ENCODE peak calls at places on chromosome 11, in ten cellular contexts. One of them, this sample, is unnamed.

GRCh38 chr11:3120071-3120792 is 44.9 kb downstream of the OSBPL5 start:
- DNase-seq in upper lobe of right lung: peak
- DNase-seq in heart right ventricle: no peak
- DNase-seq in mesendoderm: no peak
- DNase-seq in CD8-positive, alpha-beta memory T cell: no peak
- DNase-seq in AG04450: no peak
- DNase-seq in lower lobe of right lung: peak
- DNase-seq in sigmoid colon: peak
- DNase-seq in CD8-positive, alpha-beta T cell: peak
- DNase-seq in brain microvascular endothelial cell: no peak
- DNase-seq in this sample: no peak

GRCh38 chr11:27462543-27462942 is 10.0 kb downstream of the LGR4 start:
- DNase-seq in AG04450: no peak
- DNase-seq in brain microvascular endothelial cell: peak
- DNase-seq in sigmoid colon: no peak
- DNase-seq in CD8-positive, alpha-beta T cell: no peak
- DNase-seq in heart right ventricle: no peak
- DNase-seq in mesendoderm: no peak
- DNase-seq in CD8-positive, alpha-beta memory T cell: no peak
- DNase-seq in lower lobe of right lung: no peak
- DNase-seq in upper lobe of right lung: no peak
- DNase-seq in this sample: no peak

GRCh38 chr11:105732611-105733010 is 122.7 kb downstream of the GRIA4 start:
- DNase-seq in CD8-positive, alpha-beta T cell: no peak
- DNase-seq in upper lobe of right lung: no peak
- DNase-seq in CD8-positive, alpha-beta memory T cell: no peak
- DNase-seq in sigmoid colon: no peak
- DNase-seq in brain microvascular endothelial cell: no peak
- DNase-seq in heart right ventricle: no peak
- DNase-seq in mesendoderm: no peak
- DNase-seq in lower lobe of right lung: no peak
- DNase-seq in AG04450: no peak
- DNase-seq in this sample: no peak

GRCh38 chr11:120471131-120471530 is 40.4 kb upstream of the GRIK4 start:
- DNase-seq in AG04450: peak
- DNase-seq in mesendoderm: no peak
- DNase-seq in upper lobe of right lung: no peak
- DNase-seq in lower lobe of right lung: no peak
- DNase-seq in sigmoid colon: no peak
- DNase-seq in CD8-positive, alpha-beta memory T cell: no peak
- DNase-seq in CD8-positive, alpha-beta T cell: no peak
- DNase-seq in heart right ventricle: no peak
- DNase-seq in brain microvascular endothelial cell: peak
- DNase-seq in this sample: no peak

GRCh38 chr11:72937439-72937838 is 123.2 kb downstream of the ATG16L2 start:
- DNase-seq in heart right ventricle: no peak
- DNase-seq in lower lobe of right lung: no peak
- DNase-seq in AG04450: no peak
- DNase-seq in mesendoderm: no peak
- DNase-seq in upper lobe of right lung: no peak
- DNase-seq in brain microvascular endothelial cell: no peak
- DNase-seq in sigmoid colon: no peak
- DNase-seq in CD8-positive, alpha-beta memory T cell: no peak
- DNase-seq in CD8-positive, alpha-beta T cell: no peak
- DNase-seq in this sample: no peak

GRCh38 chr11:107591098-107591445 is at the start of gene ELMOD1:
- DNase-seq in sigmoid colon: peak
- DNase-seq in CD8-positive, alpha-beta memory T cell: peak
- DNase-seq in brain microvascular endothelial cell: peak
- DNase-seq in lower lobe of right lung: peak
- DNase-seq in AG04450: no peak
- DNase-seq in upper lobe of right lung: peak
- DNase-seq in mesendoderm: peak
- DNase-seq in heart right ventricle: peak
- DNase-seq in CD8-positive, alpha-beta T cell: peak
- DNase-seq in this sample: no peak

GRCh38 chr11:12119502-12119901 is 9.1 kb downstream of the MICAL2 start:
- DNase-seq in brain microvascular endothelial cell: no peak
- DNase-seq in heart right ventricle: no peak
- DNase-seq in CD8-positive, alpha-beta T cell: no peak
- DNase-seq in upper lobe of right lung: no peak
- DNase-seq in mesendoderm: no peak
- DNase-seq in CD8-positive, alpha-beta memory T cell: no peak
- DNase-seq in AG04450: no peak
- DNase-seq in sigmoid colon: no peak
- DNase-seq in lower lobe of right lung: no peak
- DNase-seq in this sample: no peak

GRCh38 chr11:6925636-6926207 is 504 bp upstream of the ZNF215 start:
- DNase-seq in sigmoid colon: no peak
- DNase-seq in AG04450: no peak
- DNase-seq in mesendoderm: peak
- DNase-seq in upper lobe of right lung: no peak
- DNase-seq in lower lobe of right lung: no peak
- DNase-seq in heart right ventricle: no peak
- DNase-seq in CD8-positive, alpha-beta memory T cell: no peak
- DNase-seq in CD8-positive, alpha-beta T cell: no peak
- DNase-seq in brain microvascular endothelial cell: no peak
- DNase-seq in this sample: no peak

GRCh38 chr11:6703247-6704063 is 20.3 kb upstream of the MRPL17 start:
- DNase-seq in heart right ventricle: peak
- DNase-seq in brain microvascular endothelial cell: peak
- DNase-seq in AG04450: no peak
- DNase-seq in upper lobe of right lung: no peak
- DNase-seq in CD8-positive, alpha-beta memory T cell: no peak
- DNase-seq in CD8-positive, alpha-beta T cell: no peak
- DNase-seq in mesendoderm: peak
- DNase-seq in lower lobe of right lung: no peak
- DNase-seq in sigmoid colon: no peak
- DNase-seq in this sample: peak

GRCh38 chr11:66626382-66626781 is 10.0 kb downstream of the RBM14 start:
- DNase-seq in heart right ventricle: no peak
- DNase-seq in brain microvascular endothelial cell: no peak
- DNase-seq in mesendoderm: no peak
- DNase-seq in sigmoid colon: no peak
- DNase-seq in lower lobe of right lung: no peak
- DNase-seq in CD8-positive, alpha-beta T cell: no peak
- DNase-seq in upper lobe of right lung: no peak
- DNase-seq in CD8-positive, alpha-beta memory T cell: no peak
- DNase-seq in AG04450: no peak
- DNase-seq in this sample: no peak

GRCh38 chr11:82978422-82979099 is 77.0 kb downstream of the DDIAS start:
- DNase-seq in CD8-positive, alpha-beta memory T cell: no peak
- DNase-seq in upper lobe of right lung: no peak
- DNase-seq in CD8-positive, alpha-beta T cell: no peak
- DNase-seq in sigmoid colon: no peak
- DNase-seq in AG04450: peak
- DNase-seq in mesendoderm: no peak
- DNase-seq in brain microvascular endothelial cell: peak
- DNase-seq in lower lobe of right lung: no peak
- DNase-seq in heart right ventricle: no peak
- DNase-seq in this sample: no peak

GRCh38 chr11:77669848-77670511 is 32.4 kb upstream of the CLNS1A start:
- DNase-seq in heart right ventricle: no peak
- DNase-seq in brain microvascular endothelial cell: peak
- DNase-seq in AG04450: no peak
- DNase-seq in sigmoid colon: no peak
- DNase-seq in CD8-positive, alpha-beta T cell: no peak
- DNase-seq in mesendoderm: no peak
- DNase-seq in CD8-positive, alpha-beta memory T cell: no peak
- DNase-seq in lower lobe of right lung: no peak
- DNase-seq in upper lobe of right lung: no peak
- DNase-seq in this sample: no peak

GRCh38 chr11:113613619-113614018 is 92.5 kb downstream of the TMPRSS5 start:
- DNase-seq in brain microvascular endothelial cell: no peak
- DNase-seq in AG04450: no peak
- DNase-seq in sigmoid colon: no peak
- DNase-seq in CD8-positive, alpha-beta memory T cell: no peak
- DNase-seq in mesendoderm: no peak
- DNase-seq in upper lobe of right lung: no peak
- DNase-seq in CD8-positive, alpha-beta T cell: no peak
- DNase-seq in lower lobe of right lung: no peak
- DNase-seq in heart right ventricle: no peak
- DNase-seq in this sample: no peak

GRCh38 chr11:78946945-78947914 is 372.6 kb upstream of the NARS2 start:
- DNase-seq in sigmoid colon: peak
- DNase-seq in upper lobe of right lung: no peak
- DNase-seq in mesendoderm: no peak
- DNase-seq in brain microvascular endothelial cell: no peak
- DNase-seq in AG04450: no peak
- DNase-seq in CD8-positive, alpha-beta T cell: no peak
- DNase-seq in heart right ventricle: no peak
- DNase-seq in CD8-positive, alpha-beta memory T cell: no peak
- DNase-seq in lower lobe of right lung: no peak
- DNase-seq in this sample: no peak

GRCh38 chr11:119664063-119664572 is 64.9 kb downstream of the NECTIN1 start:
- DNase-seq in lower lobe of right lung: no peak
- DNase-seq in sigmoid colon: no peak
- DNase-seq in AG04450: peak
- DNase-seq in mesendoderm: no peak
- DNase-seq in heart right ventricle: no peak
- DNase-seq in CD8-positive, alpha-beta T cell: no peak
- DNase-seq in brain microvascular endothelial cell: no peak
- DNase-seq in upper lobe of right lung: no peak
- DNase-seq in CD8-positive, alpha-beta memory T cell: no peak
- DNase-seq in this sample: no peak

GRCh38 chr11:112581747-112582146 is 321.1 kb upstream of the PLET1 start:
- DNase-seq in CD8-positive, alpha-beta T cell: no peak
- DNase-seq in lower lobe of right lung: no peak
- DNase-seq in CD8-positive, alpha-beta memory T cell: no peak
- DNase-seq in sigmoid colon: no peak
- DNase-seq in AG04450: no peak
- DNase-seq in upper lobe of right lung: no peak
- DNase-seq in mesendoderm: no peak
- DNase-seq in heart right ventricle: no peak
- DNase-seq in brain microvascular endothelial cell: no peak
- DNase-seq in this sample: no peak

GRCh38 chr11:44943118-44943517 is 7.6 kb downstream of the TP53I11 start:
- DNase-seq in sigmoid colon: no peak
- DNase-seq in upper lobe of right lung: peak
- DNase-seq in heart right ventricle: no peak
- DNase-seq in brain microvascular endothelial cell: no peak
- DNase-seq in CD8-positive, alpha-beta T cell: no peak
- DNase-seq in AG04450: no peak
- DNase-seq in CD8-positive, alpha-beta memory T cell: no peak
- DNase-seq in mesendoderm: no peak
- DNase-seq in lower lobe of right lung: peak
- DNase-seq in this sample: peak

GRCh38 chr11:115626414-115626813 is 122.2 kb upstream of the CADM1 start:
- DNase-seq in sigmoid colon: no peak
- DNase-seq in mesendoderm: no peak
- DNase-seq in upper lobe of right lung: no peak
- DNase-seq in lower lobe of right lung: no peak
- DNase-seq in CD8-positive, alpha-beta memory T cell: no peak
- DNase-seq in heart right ventricle: no peak
- DNase-seq in CD8-positive, alpha-beta T cell: no peak
- DNase-seq in AG04450: no peak
- DNase-seq in brain microvascular endothelial cell: no peak
- DNase-seq in this sample: no peak
- H3K27ac ChIP-seq in sigmoid colon: no peak
- H3K27ac ChIP-seq in mesendoderm: no peak
- H3K27ac ChIP-seq in upper lobe of right lung: no peak
- H3K27ac ChIP-seq in lower lobe of right lung: no peak
- H3K27ac ChIP-seq in CD8-positive, alpha-beta memory T cell: no peak
- H3K27ac ChIP-seq in heart right ventricle: no peak
- H3K27ac ChIP-seq in CD8-positive, alpha-beta T cell: no peak
- H3K27ac ChIP-seq in AG04450: no peak
- H3K27ac ChIP-seq in brain microvascular endothelial cell: no peak
- H3K27ac ChIP-seq in this sample: no peak

GRCh38 chr11:46664612-46665011 is 35.8 kb downstream of the ARHGAP1 start:
- DNase-seq in CD8-positive, alpha-beta T cell: no peak
- DNase-seq in CD8-positive, alpha-beta memory T cell: no peak
- DNase-seq in lower lobe of right lung: no peak
- DNase-seq in upper lobe of right lung: peak
- DNase-seq in mesendoderm: peak
- DNase-seq in heart right ventricle: no peak
- DNase-seq in brain microvascular endothelial cell: no peak
- DNase-seq in AG04450: no peak
- DNase-seq in sigmoid colon: no peak
- DNase-seq in this sample: no peak
- H3K27ac ChIP-seq in CD8-positive, alpha-beta T cell: no peak
- H3K27ac ChIP-seq in CD8-positive, alpha-beta memory T cell: no peak
- H3K27ac ChIP-seq in lower lobe of right lung: peak
- H3K27ac ChIP-seq in upper lobe of right lung: no peak
- H3K27ac ChIP-seq in mesendoderm: no peak
- H3K27ac ChIP-seq in heart right ventricle: peak
- H3K27ac ChIP-seq in brain microvascular endothelial cell: no peak
- H3K27ac ChIP-seq in AG04450: no peak
- H3K27ac ChIP-seq in sigmoid colon: peak
- H3K27ac ChIP-seq in this sample: no peak

GRCh38 chr11:117219995-117220394 is 11.9 kb downstream of the PCSK7 start:
- DNase-seq in brain microvascular endothelial cell: no peak
- DNase-seq in sigmoid colon: peak
- DNase-seq in upper lobe of right lung: no peak
- DNase-seq in lower lobe of right lung: no peak
- DNase-seq in mesendoderm: no peak
- DNase-seq in CD8-positive, alpha-beta T cell: no peak
- DNase-seq in AG04450: no peak
- DNase-seq in CD8-positive, alpha-beta memory T cell: no peak
- DNase-seq in heart right ventricle: no peak
- DNase-seq in this sample: no peak
- H3K27ac ChIP-seq in brain microvascular endothelial cell: no peak
- H3K27ac ChIP-seq in sigmoid colon: peak
- H3K27ac ChIP-seq in upper lobe of right lung: peak
- H3K27ac ChIP-seq in lower lobe of right lung: peak
- H3K27ac ChIP-seq in mesendoderm: no peak
- H3K27ac ChIP-seq in CD8-positive, alpha-beta T cell: no peak
- H3K27ac ChIP-seq in AG04450: no peak
- H3K27ac ChIP-seq in CD8-positive, alpha-beta memory T cell: no peak
- H3K27ac ChIP-seq in heart right ventricle: peak
- H3K27ac ChIP-seq in this sample: no peak

DNA sequence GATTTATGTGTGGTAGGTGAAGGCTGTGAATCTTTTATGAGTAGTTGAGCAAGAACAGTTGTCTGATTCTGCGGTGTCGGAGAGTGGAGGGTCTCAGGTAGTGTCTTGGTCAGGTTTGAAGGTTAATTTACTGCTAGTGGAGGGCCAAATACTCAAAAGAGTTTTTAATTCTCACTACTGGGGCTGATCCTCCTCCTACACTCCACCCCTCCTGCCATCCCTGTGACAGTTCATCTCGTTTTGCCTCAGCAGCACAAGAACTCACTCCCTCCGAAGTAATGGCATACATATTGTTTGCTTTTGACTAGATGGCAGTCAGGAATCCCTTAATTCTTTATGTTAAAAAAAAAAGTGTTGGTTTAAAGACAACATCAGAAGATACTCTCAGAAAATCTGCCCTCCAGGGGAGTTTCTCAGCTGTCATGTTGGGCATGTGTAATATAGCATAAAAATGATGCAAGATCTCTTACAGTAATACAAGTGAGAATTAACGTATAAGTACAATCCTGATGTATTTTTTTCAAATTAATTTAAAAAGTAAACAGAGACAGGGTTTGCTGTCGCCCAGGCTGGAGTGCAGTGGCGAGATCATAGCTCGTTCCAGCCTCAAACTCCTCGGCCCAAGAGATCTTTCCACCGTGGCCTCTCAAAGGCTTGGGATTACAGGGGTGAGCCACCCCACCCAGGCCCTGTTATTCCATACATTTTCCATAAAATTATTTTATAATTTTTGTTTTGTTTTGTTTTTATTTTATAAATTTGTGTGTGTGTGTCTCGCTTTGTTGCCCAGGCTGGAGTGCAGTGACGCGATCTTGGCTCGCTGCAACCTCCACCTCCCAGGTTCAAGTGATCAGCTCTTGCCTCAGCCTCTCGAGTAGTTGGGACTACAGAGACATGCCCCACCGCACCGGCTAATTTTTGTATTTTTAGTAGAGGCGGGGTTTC is 1.3 kb downstream of the FAR1 start:
- DNase-seq in brain microvascular endothelial cell: no peak
- DNase-seq in lower lobe of right lung: no peak
- DNase-seq in CD8-positive, alpha-beta memory T cell: no peak
- DNase-seq in sigmoid colon: no peak
- DNase-seq in CD8-positive, alpha-beta T cell: no peak
- DNase-seq in upper lobe of right lung: no peak
- DNase-seq in AG04450: no peak
- DNase-seq in heart right ventricle: no peak
- DNase-seq in mesendoderm: no peak
- DNase-seq in this sample: peak
- H3K27ac ChIP-seq in brain microvascular endothelial cell: no peak
- H3K27ac ChIP-seq in lower lobe of right lung: peak
- H3K27ac ChIP-seq in CD8-positive, alpha-beta memory T cell: peak
- H3K27ac ChIP-seq in sigmoid colon: peak
- H3K27ac ChIP-seq in CD8-positive, alpha-beta T cell: peak
- H3K27ac ChIP-seq in upper lobe of right lung: peak
- H3K27ac ChIP-seq in AG04450: peak
- H3K27ac ChIP-seq in heart right ventricle: peak
- H3K27ac ChIP-seq in mesendoderm: no peak
- H3K27ac ChIP-seq in this sample: peak